ENCODE peak calls at places on chromosomes 16 and 17, in seven cellular contexts. I, A, F, C, Q, J and S are unnamed samples.

GRCh38 chr17:65374966-65375365 is 186.5 kb downstream of the AXIN2 start:
- DNase-seq in C (no peak), F (peak; percentile 49), I (no peak), Q (no peak), J (no peak), A (no peak), S (no peak)

GRCh38 chr16:50739031-50739430 is 2.9 kb upstream of the CYLD start:
- DNase-seq in Q (no peak), A (no peak), F (no peak), I (no peak), J (no peak), C (no peak), S (no peak)

GRCh38 chr17:37092041-37092440 is 143.3 kb downstream of the AATF start:
- DNase-seq in C (no peak), I (no peak), A (no peak), F (peak; percentile 30), Q (no peak), J (peak; percentile 69), S (no peak)

GRCh38 chr16:56851671-56852400 is 13.2 kb upstream of the SLC12A3 start:
- DNase-seq in F (peak; percentile 84), Q (no peak), A (peak; percentile 8), C (no peak), I (peak; percentile 49), J (no peak), S (no peak)

GRCh38 chr16:11389083-11389482 is 43.8 kb downstream of the RMI2 start:
- DNase-seq in Q (no peak), I (no peak), C (no peak), J (no peak), F (no peak), A (no peak), S (no peak)

GRCh38 chr17:2024572-2025219 is 438 bp downstream of the RTN4RL1 start:
- DNase-seq in J (peak; percentile 13), I (no peak), C (no peak), F (peak; percentile 85), A (no peak), Q (no peak), S (no peak)

GRCh38 chr16:47109361-47109760 is 34.4 kb downstream of the NETO2 start:
- DNase-seq in Q (no peak), F (no peak), I (no peak), A (no peak), J (no peak), C (no peak), S (no peak)

GRCh38 chr16:90050969-90051368 is 26.2 kb downstream of the PRDM7 start:
- DNase-seq in F (no peak), J (no peak), Q (no peak), A (no peak), I (no peak), C (no peak), S (no peak)

GRCh38 chr16:79770244-79771064 is 169.9 kb upstream of the MAF start:
- DNase-seq in Q (peak; percentile 92), F (peak; percentile 95), I (peak; percentile 90), C (peak; percentile 12), A (peak; percentile 56), J (peak; percentile 79), S (peak; percentile 91)

GRCh38 chr17:57396515-57396921 is 140.2 kb downstream of the MSI2 start:
- DNase-seq in J (no peak), F (no peak), C (no peak), Q (no peak), A (no peak), I (no peak), S (no peak)

GRCh38 chr16:69307091-69307490 is 4.1 kb upstream of the VPS4A start:
- DNase-seq in A (no peak), F (no peak), Q (no peak), J (no peak), I (no peak), C (no peak), S (no peak)

GRCh38 chr17:10182785-10183184 is 15.6 kb downstream of the GAS7 start:
- DNase-seq in J (no peak), Q (no peak), A (no peak), C (no peak), F (peak; percentile 55), I (no peak), S (no peak)

GRCh38 chr17:82569621-82570020 is 50.1 kb downstream of the FOXK2 start:
- DNase-seq in C (no peak), I (no peak), F (no peak), A (no peak), Q (no peak), J (no peak), S (no peak)

GRCh38 chr17:40070895-40071719 is 8.3 kb downstream of the THRA start:
- DNase-seq in Q (no peak), A (no peak), C (no peak), I (no peak), F (peak; percentile 76), J (no peak), S (peak; percentile 57)
- H3K27ac ChIP-seq in Q (peak overlapping the region; percentile 89), A (peak overlapping the region; percentile 43), C (no peak overlapping the region), I (peak overlapping the region; percentile 89), F (peak overlapping the region; percentile 68), J (no peak overlapping the region), S (peak overlapping the region; percentile 91)

DNA sequence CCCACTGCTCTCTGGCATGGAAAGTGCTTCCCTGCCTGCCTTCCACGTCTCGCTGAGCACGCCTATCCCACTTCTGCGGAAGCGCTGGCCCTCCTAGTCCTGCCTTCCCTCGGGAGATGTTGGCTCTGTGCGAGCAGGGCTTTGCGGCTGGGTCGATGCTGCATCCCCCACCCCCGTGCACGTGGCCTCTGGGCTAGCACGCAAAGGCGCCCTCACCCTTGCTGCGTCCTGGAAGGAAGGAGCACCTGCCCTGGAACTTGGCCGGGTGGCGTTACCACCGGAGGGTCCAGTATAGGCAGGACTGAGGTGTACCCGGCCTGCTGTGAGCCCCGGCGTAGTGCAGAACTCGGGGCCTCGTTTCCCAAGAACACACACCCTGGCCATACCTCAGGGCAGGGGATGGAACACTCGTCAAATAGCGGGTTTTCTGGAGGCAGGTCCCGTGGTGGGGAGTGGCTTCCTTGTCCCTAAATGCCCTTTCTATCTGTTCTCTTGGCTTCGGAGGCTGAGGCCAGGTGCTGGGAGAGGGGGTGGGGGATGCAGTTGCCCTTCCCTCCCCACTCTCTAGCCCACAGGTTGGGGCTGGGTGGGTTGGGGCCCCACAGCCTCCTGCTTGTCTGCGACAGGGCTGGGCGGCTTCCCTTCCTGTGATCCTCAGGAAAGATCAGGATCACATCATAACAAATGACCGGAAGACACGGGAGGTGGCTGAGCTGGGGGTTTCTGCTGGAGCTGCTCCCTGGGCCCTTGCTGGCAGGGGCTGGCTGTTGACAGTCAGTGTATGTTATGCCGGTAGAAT is 17.4 kb downstream of the BAIAP2 start:
- DNase-seq in A (no peak), C (no peak), I (no peak), F (no peak), Q (no peak), J (no peak), S (no peak)
- H3K4me1 ChIP-seq in A (peaks cover 11% of the 10 kb centered on the region), C (peaks cover 22% of the 10 kb centered on the region), I (peaks cover 8% of the 10 kb centered on the region), F (peaks cover 3% of the 10 kb centered on the region), Q (peaks cover 62% of the 10 kb centered on the region), J (peaks cover 39% of the 10 kb centered on the region), S (peaks cover 72% of the 10 kb centered on the region)

DNA sequence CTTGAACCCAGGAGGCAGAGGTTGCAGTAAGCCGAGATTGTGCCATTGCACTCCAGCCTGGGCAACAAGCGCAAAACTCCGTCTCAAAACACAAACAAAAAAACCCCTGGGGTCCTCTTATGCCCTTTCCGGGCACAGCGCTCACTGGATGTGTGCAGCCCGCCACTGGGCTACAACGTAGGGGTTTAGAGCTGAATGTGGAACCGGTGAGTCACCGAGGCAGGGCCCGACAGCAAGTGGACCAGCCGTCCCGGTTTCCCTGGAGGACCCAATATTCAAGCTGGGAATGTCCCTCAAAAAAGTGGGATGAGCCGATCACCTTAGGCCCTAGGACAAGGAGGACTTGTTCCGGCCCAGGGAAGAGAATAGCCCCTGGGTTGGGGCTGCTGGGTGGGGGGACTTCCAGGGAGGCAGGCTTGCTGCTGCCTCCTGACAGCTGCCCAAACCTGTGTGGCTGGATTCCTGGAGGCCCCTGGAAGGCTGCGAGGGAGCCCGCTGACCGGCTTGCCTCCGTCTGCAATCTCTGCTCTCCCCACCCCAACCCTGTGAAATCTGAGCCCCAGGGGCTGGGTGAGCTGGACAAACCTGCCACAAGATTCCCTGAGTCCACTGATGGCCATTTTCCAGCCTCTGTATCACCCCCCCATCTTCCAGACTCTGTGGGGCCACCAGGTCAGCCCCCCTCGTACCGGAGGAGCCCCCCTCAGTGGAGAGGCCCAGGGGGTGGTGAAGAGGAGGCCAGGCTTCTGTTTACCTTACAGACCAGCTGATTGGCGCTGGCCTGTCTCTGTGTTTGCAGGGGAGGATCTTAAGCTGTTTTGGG is 2.9 kb upstream of the CLDN9 start:
- DNase-seq in A (no peak), F (peak; percentile 95), I (no peak), J (peak; percentile 70), Q (peak; percentile 81), C (no peak), S (no peak)
- H3K27ac ChIP-seq in A (no peak overlapping the region), F (no peak overlapping the region), I (peak overlapping the region; percentile 96), J (no peak overlapping the region), Q (peak overlapping the region; percentile 57), C (no peak overlapping the region), S (no peak overlapping the region)

GRCh38 chr17:59335685-59336084 is 4.2 kb downstream of the YPEL2 start:
- DNase-seq in Q (no peak), J (no peak), A (no peak), I (no peak), F (peak; percentile 59), C (no peak), S (no peak)
- H3K4me1 ChIP-seq in Q (peaks cover 9% of the 10 kb centered on the region), J (peaks cover 3% of the 10 kb centered on the region), A (peaks cover 27% of the 10 kb centered on the region), I (peaks cover 56% of the 10 kb centered on the region), F (peaks cover 17% of the 10 kb centered on the region), C (peaks cover 7% of the 10 kb centered on the region), S (peaks cover 77% of the 10 kb centered on the region)

GRCh38 chr16:4003166-4003565 is 113.1 kb downstream of the ADCY9 start:
- DNase-seq in C (no peak), I (no peak), F (no peak), A (no peak), J (no peak), Q (no peak), S (no peak)

GRCh38 chr16:3999479-3999868 is 116.8 kb downstream of the ADCY9 start:
- DNase-seq in Q (no peak), C (no peak), F (peak; percentile 67), I (peak; percentile 93), A (no peak), J (no peak), S (peak; percentile 67)

GRCh38 chr16:3999890-4000325 is 116.3 kb downstream of the ADCY9 start:
- DNase-seq in I (peak; percentile 69), C (no peak), F (no peak), A (no peak), J (no peak), Q (no peak), S (no peak)

GRCh38 chr16:3997231-3997841 is 116.8 kb upstream of the CREBBP start:
- DNase-seq in C (no peak), F (no peak), I (no peak), A (no peak), J (no peak), Q (no peak), S (no peak)

DNA sequence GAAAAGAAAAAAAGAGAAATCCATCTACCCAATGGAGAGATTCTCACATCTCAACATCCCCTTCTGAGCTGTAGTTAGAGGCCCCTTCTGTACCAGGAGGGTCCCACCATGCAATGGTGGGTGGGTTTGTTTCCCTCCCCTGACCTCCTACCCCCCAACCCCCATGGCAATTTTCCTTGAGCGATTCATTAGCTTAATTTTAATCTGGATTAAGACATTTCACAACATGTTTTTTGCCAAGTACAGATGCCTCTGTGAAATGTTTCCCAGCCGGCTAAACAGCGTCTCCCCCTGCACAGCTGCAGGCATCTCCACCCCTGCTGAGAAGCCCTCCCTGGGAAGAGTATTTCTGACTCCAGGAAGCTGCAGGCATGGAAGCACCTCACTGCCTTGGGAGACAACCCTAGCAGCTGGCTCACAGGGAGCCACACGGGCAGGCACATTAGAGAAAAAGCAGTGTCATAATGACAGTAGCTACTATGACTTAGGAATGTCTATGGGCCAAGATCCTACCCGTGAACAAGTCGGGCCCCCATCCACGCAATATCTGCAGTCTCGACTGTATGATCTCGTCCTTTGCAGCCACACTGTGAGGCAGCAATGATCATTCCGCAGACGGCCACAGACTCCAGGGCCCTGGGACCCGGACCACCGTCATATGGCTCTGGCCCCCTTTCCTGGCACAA is 117.3 kb downstream of the ADCY9 start:
- DNase-seq in I (peak; percentile 73), C (no peak), J (no peak), A (no peak), Q (no peak), F (no peak), S (no peak)
- H3K27ac ChIP-seq in I (no peak overlapping the region), C (no peak overlapping the region), J (no peak overlapping the region), A (no peak overlapping the region), Q (no peak overlapping the region), F (peak overlapping the region; percentile 30), S (peak overlapping the region; percentile 60)